ENCODE peak calls at places on chromosome 3, in seven cellular contexts. J is activated gamma-delta T cell treated with anti-CD3 and anti-CD28 coated beads, Interleukin-2, amount 50 U/mL, for 16 hours; O is stimulated activated naive CD8-positive, alpha-beta T cell treated with anti-CD3 and anti-CD28 coated beads, Interleukin-15, Interleukin-2, amounts not matched to agents 100 U/mL and 50 U/mL, for 24 hours; F is NCI-H82; A is NCI-H460; P is T-helper 17 cell; K is HepG2. Y is an unnamed sample.
A peak's percentile ranks its signal among the peaks of the same experiment; 100 is the strongest.

GRCh38 chr3:126266291-126266840 is 86.0 kb upstream of the ALDH1L1 start:
- DNase-seq in P (no peak), F (no peak), K (no peak), A (no peak), O (no peak), J (no peak), Y (no peak)

GRCh38 chr3:38476157-38476756 is 19.9 kb upstream of the EXOG start:
- DNase-seq in A (no peak), K (no peak), J (no peak), O (no peak), P (no peak), F (no peak), Y (no peak)

GRCh38 chr3:171640520-171641412 is 169.5 kb downstream of the PLD1 start:
- DNase-seq in P (no peak), K (peak; percentile 25), J (no peak), O (no peak), A (no peak), F (peak; percentile 82), Y (no peak)

GRCh38 chr3:184110316-184110725 is 13.5 kb downstream of the HTR3E start:
- DNase-seq in K (peak; percentile 50), A (no peak), P (no peak), J (no peak), F (peak; percentile 27), O (no peak), Y (no peak)

GRCh38 chr3:141191097-141191749 is 40.4 kb upstream of the PXYLP1 start:
- DNase-seq in O (no peak), K (no peak), A (no peak), J (no peak), F (no peak), P (no peak), Y (no peak)

GRCh38 chr3:78823859-78824258 is 943.9 kb downstream of the ROBO1 start:
- DNase-seq in J (no peak), A (no peak), O (no peak), F (no peak), P (no peak), K (peak; percentile 37), Y (no peak)

GRCh38 chr3:64741344-64741743 is 53.5 kb upstream of the ADAMTS9 start:
- DNase-seq in A (no peak), O (no peak), F (no peak), J (no peak), P (no peak), K (no peak), Y (no peak)

GRCh38 chr3:15217841-15218267 is 11.8 kb downstream of the CAPN7 start:
- DNase-seq in J (no peak), A (no peak), F (no peak), P (no peak), K (no peak), O (no peak), Y (no peak)

GRCh38 chr3:127556565-127556964 is 34.0 kb downstream of the TPRA1 start:
- DNase-seq in O (no peak), F (peak; percentile 56), P (no peak), K (no peak), J (no peak), A (no peak), Y (peak; percentile 40)

GRCh38 chr3:19284974-19285373 is 136.7 kb downstream of the KCNH8 start:
- DNase-seq in P (no peak), K (no peak), J (no peak), O (no peak), F (no peak), A (no peak), Y (no peak)

GRCh38 chr3:114406286-114406685 is 112.5 kb downstream of the TIGIT start:
- DNase-seq in P (no peak), K (no peak), A (no peak), O (no peak), J (no peak), F (no peak), Y (no peak)

GRCh38 chr3:20040476-20041196 is 390 bp downstream of the KAT2B start:
- DNase-seq in F (peak; percentile 83), J (peak; percentile 45), K (peak; percentile 27), O (peak; percentile 79), P (peak; percentile 67), A (peak; percentile 37), Y (peak; percentile 66)

GRCh38 chr3:138941259-138941885 is 5.6 kb downstream of the FOXL2 start:
- DNase-seq in O (peak; percentile 57), K (peak; percentile 44), P (no peak), F (peak; percentile 79), A (no peak), J (no peak), Y (peak; percentile 38)

GRCh38 chr3:148614463-148614862 is 83.2 kb upstream of the AGTR1 start:
- DNase-seq in A (no peak), J (no peak), O (no peak), F (no peak), K (no peak), P (no peak), Y (no peak)

GRCh38 chr3:115916866-115917265 is 293.6 kb downstream of the GAP43 start:
- DNase-seq in O (no peak), K (no peak), F (no peak), P (no peak), A (no peak), J (no peak), Y (no peak)

GRCh38 chr3:170840291-170840859 is 29.6 kb downstream of the RPL22L1 start:
- DNase-seq in P (no peak), O (no peak), F (no peak), A (no peak), J (no peak), K (no peak), Y (no peak)

GRCh38 chr3:194573680-194574437 is 59.4 kb downstream of the TMEM44 start:
- DNase-seq in J (no peak), K (peak; percentile 48), F (peak; percentile 85), O (peak; percentile 32), A (peak; percentile 37), P (no peak), Y (peak; percentile 83)

GRCh38 chr3:53821631-53822068 is 24.6 kb downstream of the CHDH start:
- DNase-seq in A (no peak), K (no peak), O (no peak), J (no peak), F (no peak), P (no peak), Y (no peak)

GRCh38 chr3:116378077-116378476 is 67.2 kb downstream of the LSAMP start:
- DNase-seq in P (no peak), O (no peak), A (no peak), J (no peak), F (no peak), K (no peak), Y (no peak)

GRCh38 chr3:152779649-152780048 is 55.3 kb upstream of the P2RY1 start:
- DNase-seq in O (no peak), J (no peak), K (no peak), A (no peak), P (no peak), F (no peak), Y (no peak)

GRCh38 chr3:59270921-59271320 is 221.1 kb upstream of the CFAP20DC start:
- DNase-seq in A (no peak), F (no peak), J (no peak), K (no peak), O (no peak), P (no peak), Y (no peak)

GRCh38 chr3:58266577-58266976 is 29.0 kb downstream of the ABHD6 start:
- DNase-seq in F (no peak), A (no peak), P (no peak), J (no peak), K (no peak), O (no peak), Y (no peak)

GRCh38 chr3:30751610-30752299 is 142.7 kb downstream of the GADL1 start:
- DNase-seq in A (no peak), J (peak; percentile 30), K (peak; percentile 20), O (peak; percentile 72), P (no peak), F (peak; percentile 52), Y (no peak)

GRCh38 chr3:17179381-17180205 is 294.8 kb downstream of the PLCL2 start:
- DNase-seq in J (no peak), P (no peak), F (peak; percentile 90), O (no peak), K (no peak), A (no peak), Y (peak; percentile 61)

Y was measured in NCI-H146.